ENCODE peak calls at places on chromosomes 2 and 18, in seven cellular contexts. V is prostate gland; A is CD8-positive, alpha-beta T cell; W is body of pancreas; Y is keratinocyte; Q is hepatocyte; U is NT2/D1. N is an unnamed sample.

GRCh38 chr2:200604571-200605255 is 18.9 kb downstream of the AOX1 start:
- DNase-seq in Y (no peak), Q (no peak), A (no peak), W (no peak), U (no peak), V (no peak), N (no peak)

GRCh38 chr2:53969285-53970094 is 1.3 kb downstream of the PSME4 start:
- DNase-seq in U (no peak), V (peak; percentile 53), Y (no peak), Q (peak; percentile 58), W (no peak), A (no peak), N (peak; percentile 56)

GRCh38 chr2:237060518-237061312 is 25.0 kb upstream of the COPS8 start:
- DNase-seq in A (no peak), Y (no peak), W (peak; percentile 73), V (peak; percentile 46), Q (peak; percentile 80), U (peak; percentile 69), N (peak; percentile 23)

GRCh38 chr2:67854798-67855197 is 208.0 kb downstream of the C1D start:
- DNase-seq in A (no peak), W (no peak), Y (no peak), Q (no peak), U (no peak), V (no peak), N (no peak)

GRCh38 chr2:121283670-121284245 is 1.2 kb downstream of the TFCP2L1 start:
- DNase-seq in Q (no peak), A (no peak), W (no peak), V (no peak), Y (no peak), U (no peak), N (no peak)

GRCh38 chr2:119311831-119312230 is 54.8 kb downstream of the C2orf76 start:
- DNase-seq in W (no peak), A (no peak), Q (no peak), V (no peak), U (no peak), Y (no peak), N (no peak)

GRCh38 chr2:239893236-239893515 is 132.0 kb downstream of the NDUFA10 start:
- DNase-seq in U (no peak), V (no peak), Q (no peak), A (no peak), W (no peak), Y (no peak), N (no peak)

GRCh38 chr2:157256621-157257020 is 884 bp upstream of the GALNT5 start:
- DNase-seq in U (no peak), V (no peak), W (no peak), Q (no peak), A (no peak), Y (no peak), N (no peak)

GRCh38 chr2:44970846-44971450 is 29.4 kb downstream of the SIX3 start:
- DNase-seq in U (no peak), A (no peak), Q (no peak), V (no peak), W (no peak), Y (no peak), N (no peak)

GRCh38 chr2:29014811-29015414 is 33.8 kb downstream of the TOGARAM2 start:
- DNase-seq in A (peak; percentile 85), U (no peak), V (no peak), Y (no peak), W (peak; percentile 49), Q (no peak), N (no peak)

GRCh38 chr18:59249186-59249774 is 24.0 kb downstream of the RAX start:
- DNase-seq in V (peak; percentile 45), A (no peak), W (peak; percentile 73), U (peak; percentile 30), Q (peak; percentile 81), Y (peak; percentile 21), N (peak; percentile 32)

GRCh38 chr18:46632401-46633089 is 24.5 kb downstream of the LOXHD1 start:
- DNase-seq in W (no peak), A (no peak), Y (peak; percentile 42), V (no peak), Q (no peak), U (no peak), N (peak; percentile 16)

GRCh38 chr2:174072069-174072468 is 106.9 kb upstream of the SP3 start:
- DNase-seq in U (no peak), A (no peak), W (no peak), V (no peak), Y (no peak), Q (no peak), N (no peak)

GRCh38 chr2:144162652-144163051 is 357.3 kb downstream of the ZEB2 start:
- DNase-seq in Y (no peak), U (peak; percentile 27), Q (peak; percentile 32), W (peak; percentile 57), A (peak; percentile 60), V (peak; percentile 6), N (no peak)

GRCh38 chr2:205660521-205661124 is 21.7 kb upstream of the NRP2 start:
- DNase-seq in V (peak; percentile 28), Q (no peak), Y (no peak), A (peak; percentile 38), W (peak; percentile 10), U (no peak), N (no peak)

GRCh38 chr2:168992026-168992425 is 39.1 kb downstream of the ABCB11 start:
- DNase-seq in W (no peak), Y (peak; percentile 72), A (no peak), Q (no peak), U (no peak), V (peak; percentile 41), N (no peak)

GRCh38 chr2:236754234-236754924 is 184.8 kb downstream of the ACKR3 start:
- DNase-seq in U (no peak), Y (no peak), V (no peak), A (no peak), Q (no peak), W (no peak), N (no peak)

GRCh38 chr2:65231892-65232477 is 4.4 kb downstream of the ACTR2 start:
- DNase-seq in Q (no peak), U (no peak), A (peak; percentile 22), W (no peak), V (no peak), Y (no peak), N (no peak)

GRCh38 chr18:37548679-37549289 is 16.8 kb downstream of the CELF4 start:
- DNase-seq in Y (no peak), U (no peak), W (no peak), Q (no peak), V (no peak), A (no peak), N (no peak)

DNA sequence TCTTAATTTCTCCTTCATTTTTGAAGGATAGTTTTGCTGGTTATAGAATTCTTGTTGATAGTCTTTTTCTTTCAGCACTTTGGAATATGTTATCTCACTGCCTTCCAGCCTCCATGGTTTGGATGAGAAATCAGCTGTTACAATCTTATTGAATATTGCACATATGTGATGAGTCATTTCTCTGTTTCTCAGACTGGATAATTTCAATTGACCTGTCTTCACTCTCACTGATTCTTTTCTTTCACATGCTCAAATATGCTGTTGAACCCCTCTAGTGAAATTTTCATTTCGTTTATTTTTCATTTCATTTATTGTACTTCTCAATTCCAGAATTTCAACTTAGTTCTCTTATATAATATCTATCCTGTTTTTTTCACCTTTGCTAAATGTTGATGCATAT is 22.2 kb downstream of the PDK1 start:
- DNase-seq in W (no peak), Y (no peak), Q (no peak), U (no peak), A (no peak), V (no peak), N (no peak)
- H3K36me3 ChIP-seq in W (no peaks in the 10 kb centered on the region), Y (peaks cover 7% of the 10 kb centered on the region), Q (no peaks in the 10 kb centered on the region), U (peaks cover 6% of the 10 kb centered on the region), A (peaks cover 28% of the 10 kb centered on the region), V (no peaks in the 10 kb centered on the region), N (no peaks in the 10 kb centered on the region)

GRCh38 chr18:3257627-3258120 is 4.3 kb upstream of the MYL12B start:
- DNase-seq in Q (no peak), V (no peak), Y (no peak), A (no peak), U (no peak), W (no peak), N (no peak)
- H3K36me3 ChIP-seq in Q (peaks cover 7% of the 10 kb centered on the region), V (no peaks in the 10 kb centered on the region), Y (peaks cover 40% of the 10 kb centered on the region), A (peaks cover 33% of the 10 kb centered on the region), U (peaks cover 58% of the 10 kb centered on the region), W (no peaks in the 10 kb centered on the region), N (no peaks in the 10 kb centered on the region)

GRCh38 chr2:73944714-73945113 is 18.0 kb downstream of the DGUOK start:
- DNase-seq in Q (no peak), A (no peak), W (no peak), V (no peak), U (no peak), Y (no peak), N (no peak)

GRCh38 chr2:73947412-73948018 is 20.8 kb downstream of the DGUOK start:
- DNase-seq in W (no peak), A (no peak), Y (no peak), U (no peak), V (no peak), Q (no peak), N (no peak)

GRCh38 chr2:73949802-73950201 is 23.1 kb downstream of the DGUOK start:
- DNase-seq in V (no peak), W (no peak), Y (no peak), A (no peak), Q (no peak), U (no peak), N (no peak)

GRCh38 chr2:73946215-73946614 is 19.5 kb downstream of the DGUOK start:
- DNase-seq in V (no peak), W (no peak), Y (no peak), A (no peak), Q (no peak), U (no peak), N (no peak)

DNA sequence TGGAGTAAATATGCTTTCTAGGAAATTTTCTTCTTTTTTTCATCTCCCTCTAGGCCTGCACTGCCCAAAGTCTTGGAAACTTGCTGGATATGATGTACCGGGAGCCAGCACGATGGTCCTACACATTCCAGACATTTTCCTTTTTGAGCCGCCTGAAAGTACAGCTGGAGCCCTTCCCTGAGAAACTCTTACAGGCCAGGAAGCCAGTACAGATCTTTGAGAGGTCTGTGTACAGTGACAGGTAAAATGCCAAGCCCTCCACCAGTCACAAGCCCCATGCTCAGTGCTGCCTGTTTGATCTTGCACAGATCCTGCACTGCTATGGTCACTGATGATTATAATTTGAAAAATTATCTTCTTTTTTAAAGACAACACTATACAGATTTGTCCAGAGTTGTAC is 20.0 kb downstream of the DGUOK start:
- DNase-seq in W (no peak), Y (no peak), A (no peak), V (no peak), U (no peak), Q (no peak), N (no peak)
- H3K36me3 ChIP-seq in W (no peaks in the 10 kb centered on the region), Y (peaks cover 38% of the 10 kb centered on the region), A (peaks cover 13% of the 10 kb centered on the region), V (peaks cover 9% of the 10 kb centered on the region), U (peaks cover 66% of the 10 kb centered on the region), Q (no peaks in the 10 kb centered on the region), N (peaks cover 1% of the 10 kb centered on the region)

GRCh38 chr2:101841679-101842327 is 144.3 kb downstream of the MAP4K4 start:
- DNase-seq in Q (no peak), V (no peak), W (no peak), U (no peak), Y (no peak), A (no peak), N (no peak)

GRCh38 chr2:101832114-101832513 is 134.6 kb downstream of the MAP4K4 start:
- DNase-seq in Y (no peak), V (no peak), Q (no peak), A (no peak), U (no peak), W (no peak), N (no peak)

GRCh38 chr2:101842471-101842870 is 145.0 kb downstream of the MAP4K4 start:
- DNase-seq in Y (no peak), U (no peak), A (no peak), Q (no peak), W (no peak), V (no peak), N (no peak)

GRCh38 chr2:101833890-101834523 is 136.5 kb downstream of the MAP4K4 start:
- DNase-seq in Q (no peak), U (no peak), Y (no peak), A (no peak), V (no peak), W (no peak), N (no peak)

GRCh38 chr2:101837354-101837753 is 139.8 kb downstream of the MAP4K4 start:
- DNase-seq in V (no peak), Q (no peak), Y (no peak), U (no peak), W (no peak), A (no peak), N (no peak)
- H3K36me3 ChIP-seq in V (no peaks in the 10 kb centered on the region), Q (no peaks in the 10 kb centered on the region), Y (peaks cover 34% of the 10 kb centered on the region), U (peaks cover 80% of the 10 kb centered on the region), W (no peaks in the 10 kb centered on the region), A (peaks cover 38% of the 10 kb centered on the region), N (peaks cover 4% of the 10 kb centered on the region)

N was measured in kidney epithelial cell.